ENCODE peak calls at places on chromosomes 1 and 21, in eight cellular contexts. U, Z, H, P, N, A, V and Y are unnamed samples.

GRCh38 chr1:239025223-239025622 is 361.1 kb upstream of the CHRM3 start:
- DNase-seq in U (no peak), Z (no peak), H (no peak), P (no peak), N (no peak), A (no peak), V (no peak), Y (no peak)

GRCh38 chr1:183061194-183061593 is 38.0 kb downstream of the LAMC1 start:
- DNase-seq in U (no peak), Z (no peak), H (no peak), P (no peak), N (no peak), A (no peak), V (no peak), Y (no peak)

GRCh38 chr1:85559890-85560289 is 20.7 kb upstream of the CCN1 start:
- DNase-seq in U (no peak), Z (no peak), H (no peak), P (no peak), N (no peak), A (no peak), V (no peak), Y (no peak)

GRCh38 chr1:236417325-236417724 is 23.2 kb downstream of the EDARADD start:
- DNase-seq in U (no peak), Z (no peak), H (no peak), P (no peak), N (no peak), A (no peak), V (no peak), Y (no peak)

GRCh38 chr1:10514490-10515235 is 39.9 kb downstream of the PEX14 start:
- DNase-seq in U (no peak), Z (peak), H (peak), P (no peak), N (peak), A (no peak), V (peak), Y (no peak)

GRCh38 chr21:44969965-44970755 is 30.3 kb downstream of the SLX9 start:
- DNase-seq in U (no peak), Z (no peak), H (no peak), P (no peak), N (peak), A (no peak), V (no peak), Y (no peak)

GRCh38 chr1:236083650-236084385 is 18.9 kb upstream of the NID1 start:
- DNase-seq in U (no peak), Z (peak), H (no peak), P (no peak), N (peak), A (no peak), V (no peak), Y (no peak)

GRCh38 chr1:228833911-228834631 is 98.8 kb downstream of the RHOU start:
- DNase-seq in U (no peak), Z (no peak), H (no peak), P (no peak), N (no peak), A (no peak), V (no peak), Y (no peak)

GRCh38 chr1:226308723-226309397 is at the start of gene LIN9:
- DNase-seq in U (peak), Z (peak), H (peak), P (peak), N (peak), A (peak), V (no peak), Y (peak)
- TF ChIP-seq CTCF in U (no peak), Z (no peak), H (no peak), P (no peak), N (no peak), A (no peak), V (no peak), Y (no peak)

GRCh38 chr1:1179983-1180861 is 6.5 kb downstream of the TTLL10 start:
- DNase-seq in U (peak), Z (no peak), H (peak), P (no peak), N (no peak), A (no peak), V (no peak), Y (no peak)

GRCh38 chr1:1176931-1177330 is 3.3 kb downstream of the TTLL10 start:
- DNase-seq in U (no peak), Z (no peak), H (no peak), P (no peak), N (no peak), A (no peak), V (no peak), Y (no peak)

GRCh38 chr1:1179339-1179982 is 5.8 kb downstream of the TTLL10 start:
- DNase-seq in U (peak), Z (no peak), H (no peak), P (no peak), N (no peak), A (no peak), V (no peak), Y (no peak)

GRCh38 chr1:1177452-1178206 is 3.9 kb downstream of the TTLL10 start:
- DNase-seq in U (no peak), Z (no peak), H (peak), P (no peak), N (no peak), A (no peak), V (no peak), Y (peak)

GRCh38 chr1:1178794-1179331 is 5.2 kb downstream of the TTLL10 start:
- DNase-seq in U (peak), Z (no peak), H (peak), P (no peak), N (no peak), A (no peak), V (no peak), Y (peak)
- TF ChIP-seq CTCF in U (no peak), Z (no peak), H (no peak), P (no peak), N (no peak), A (no peak), V (no peak), Y (no peak)

GRCh38 chr1:206633708-206634121 is 1.6 kb upstream of the DYRK3 start:
- DNase-seq in U (no peak), Z (peak), H (no peak), P (no peak), N (peak), A (no peak), V (peak), Y (no peak)

GRCh38 chr1:206637605-206638004 is 2.3 kb downstream of the DYRK3 start:
- DNase-seq in U (no peak), Z (no peak), H (no peak), P (no peak), N (no peak), A (no peak), V (no peak), Y (no peak)

GRCh38 chr1:206635080-206635982 is at the start of gene DYRK3:
- DNase-seq in U (peak), Z (peak), H (peak), P (peak), N (peak), A (peak), V (peak), Y (peak)

GRCh38 chr1:206634365-206635079 is 814 bp upstream of the DYRK3 start:
- DNase-seq in U (peak), Z (peak), H (peak), P (peak), N (peak), A (peak), V (peak), Y (peak)

DNA sequence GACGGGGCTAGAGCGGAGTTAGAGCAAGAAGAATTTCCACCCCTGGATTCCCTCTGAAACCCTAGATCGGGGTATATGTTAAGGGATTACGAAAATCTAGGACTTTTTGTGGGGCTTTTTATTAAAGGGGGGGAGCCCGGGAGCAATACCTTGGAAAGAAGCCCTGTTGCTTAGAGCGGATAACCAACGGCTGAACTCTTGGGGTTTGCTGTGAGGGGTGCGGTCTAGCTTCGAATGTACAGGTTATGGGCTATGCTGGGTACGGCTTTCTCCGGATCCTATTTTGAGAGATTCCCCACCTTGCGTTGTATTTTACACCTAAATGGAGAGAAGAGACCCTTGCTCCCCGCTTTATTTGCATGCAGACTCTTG is 633 bp downstream of the DYRK3 start:
- DNase-seq in U (no peak), Z (peak), H (no peak), P (no peak), N (no peak), A (no peak), V (no peak), Y (peak)
- TF ChIP-seq CTCF in U (no peak), Z (no peak), H (no peak), P (no peak), N (no peak), A (no peak), V (no peak), Y (no peak)

DNA sequence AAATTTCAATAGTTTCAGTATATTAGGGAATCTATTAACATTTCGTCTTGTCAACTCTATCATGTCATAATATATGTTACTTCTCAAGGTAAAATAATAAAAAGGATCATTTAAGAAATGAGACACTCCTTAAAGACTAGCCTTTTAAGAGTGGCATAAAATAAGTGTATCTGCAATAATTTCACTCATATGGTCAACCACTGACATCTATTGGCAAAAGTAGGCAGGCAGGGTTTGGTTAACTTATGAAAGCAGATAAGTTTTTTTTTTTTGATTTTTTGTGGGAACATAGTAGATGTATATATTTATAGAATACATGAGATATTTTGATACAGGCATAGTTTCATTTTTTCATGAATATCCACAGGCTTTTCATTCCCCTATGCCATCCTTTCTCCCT is 5.5 kb upstream of the RGS21 start:
- DNase-seq in U (no peak), Z (peak), H (no peak), P (no peak), N (peak), A (no peak), V (peak), Y (no peak)
- TF ChIP-seq CTCF in U (no peak), Z (peak), H (peak), P (no peak), N (peak), A (no peak), V (peak), Y (peak)

GRCh38 chr1:203440780-203441179 is 34.8 kb upstream of the PRELP start:
- DNase-seq in U (peak), Z (peak), H (no peak), P (peak), N (peak), A (peak), V (no peak), Y (peak)
- TF ChIP-seq CTCF in U (no peak), Z (peak), H (peak), P (peak), N (peak), A (no peak), V (peak), Y (no peak)